ENCODE peak calls at places on chromosome 20, in ten cellular contexts. X, F, Q, B, W, J, S, L, M and I are unnamed samples.

GRCh38 chr20:42986143-42986773 is 203.4 kb downstream of the PTPRT start:
- DNase-seq in X (no peak), F (no peak), Q (no peak), B (no peak), W (no peak), J (no peak), S (no peak), L (no peak), M (no peak), I (no peak)

GRCh38 chr20:23159256-23159922 is 73.3 kb upstream of the CD93 start:
- DNase-seq in X (no peak), F (peak; percentile 57), Q (no peak), B (no peak), W (no peak), J (no peak), S (no peak), L (no peak), M (no peak), I (no peak)

GRCh38 chr20:32970973-32971300 is 33.3 kb downstream of the SUN5 start:
- DNase-seq in X (peak; percentile 6), F (no peak), Q (no peak), B (no peak), W (no peak), J (no peak), S (no peak), L (no peak), M (no peak), I (no peak)

GRCh38 chr20:37293301-37293943 is 4.0 kb downstream of the MANBAL start:
- DNase-seq in X (no peak), F (no peak), Q (no peak), B (no peak), W (no peak), J (no peak), S (no peak), L (no peak), M (no peak), I (no peak)

GRCh38 chr20:61690993-61691840 is 374.5 kb downstream of the TAF4 start:
- DNase-seq in X (no peak), F (no peak), Q (no peak), B (no peak), W (no peak), J (no peak), S (no peak), L (no peak), M (no peak), I (no peak)

GRCh38 chr20:41344477-41344876 is 3.9 kb downstream of the LPIN3 start:
- DNase-seq in X (no peak), F (no peak), Q (peak; percentile 2), B (no peak), W (no peak), J (no peak), S (no peak), L (no peak), M (no peak), I (no peak)

GRCh38 chr20:62238569-62239277 is 402 bp downstream of the OSBPL2 start:
- DNase-seq in X (no peak), F (no peak), Q (no peak), B (no peak), W (no peak), J (no peak), S (peak; percentile 65), L (no peak), M (no peak), I (no peak)

GRCh38 chr20:48538856-48539255 is 288.9 kb downstream of the PREX1 start:
- DNase-seq in X (no peak), F (no peak), Q (peak; percentile 33), B (no peak), W (no peak), J (no peak), S (no peak), L (peak; percentile 42), M (no peak), I (no peak)

GRCh38 chr20:33415948-33416347 is 14.6 kb upstream of the CDK5RAP1 start:
- DNase-seq in X (peak; percentile 21), F (peak; percentile 22), Q (peak; percentile 73), B (peak; percentile 22), W (peak; percentile 48), J (no peak), S (peak; percentile 50), L (no peak), M (peak; percentile 26), I (peak; percentile 4)

GRCh38 chr20:25453035-25453810 is 45.8 kb downstream of the GINS1 start:
- DNase-seq in X (no peak), F (no peak), Q (no peak), B (no peak), W (no peak), J (no peak), S (peak; percentile 86), L (no peak), M (no peak), I (no peak)

GRCh38 chr20:64077876-64078551 is 1.3 kb downstream of the RGS19 start:
- DNase-seq in X (no peak), F (peak; percentile 67), Q (no peak), B (no peak), W (no peak), J (no peak), S (no peak), L (no peak), M (no peak), I (no peak)

GRCh38 chr20:24990810-24991252 is 1.7 kb downstream of the APMAP start:
- DNase-seq in X (no peak), F (no peak), Q (no peak), B (no peak), W (no peak), J (no peak), S (no peak), L (no peak), M (no peak), I (no peak)

GRCh38 chr20:9506337-9506821 is 8.0 kb upstream of the LAMP5 start:
- DNase-seq in X (no peak), F (no peak), Q (peak; percentile 25), B (no peak), W (no peak), J (no peak), S (no peak), L (no peak), M (no peak), I (no peak)

GRCh38 chr20:8786383-8786782 is 282.5 kb upstream of the PLCB4 start:
- DNase-seq in X (no peak), F (no peak), Q (no peak), B (no peak), W (no peak), J (no peak), S (no peak), L (no peak), M (no peak), I (no peak)

GRCh38 chr20:33541074-33541473 is 51.2 kb downstream of the CBFA2T2 start:
- DNase-seq in X (no peak), F (no peak), Q (no peak), B (no peak), W (no peak), J (no peak), S (no peak), L (no peak), M (no peak), I (no peak)

GRCh38 chr20:10271470-10272219 is 53.0 kb downstream of the SNAP25 start:
- DNase-seq in X (no peak), F (no peak), Q (no peak), B (no peak), W (no peak), J (no peak), S (no peak), L (no peak), M (no peak), I (no peak)

GRCh38 chr20:20480689-20481088 is 112.8 kb downstream of the INSM1 start:
- DNase-seq in X (no peak), F (no peak), Q (no peak), B (no peak), W (no peak), J (no peak), S (no peak), L (no peak), M (no peak), I (no peak)

GRCh38 chr20:3092611-3093379 is 8.3 kb upstream of the AVP start:
- DNase-seq in X (no peak), F (peak; percentile 88), Q (peak; percentile 61), B (no peak), W (no peak), J (peak; percentile 29), S (no peak), L (no peak), M (no peak), I (no peak)

GRCh38 chr20:57442160-57442887 is 51.1 kb downstream of the RBM38 start:
- DNase-seq in X (no peak), F (no peak), Q (no peak), B (no peak), W (no peak), J (no peak), S (no peak), L (no peak), M (no peak), I (no peak)

GRCh38 chr20:37529968-37530600 is 2.4 kb upstream of the BLCAP start:
- DNase-seq in X (no peak), F (no peak), Q (no peak), B (no peak), W (no peak), J (no peak), S (no peak), L (no peak), M (no peak), I (no peak)

GRCh38 chr20:6169251-6169650 is 46.4 kb upstream of the FERMT1 start:
- DNase-seq in X (no peak), F (no peak), Q (no peak), B (no peak), W (no peak), J (no peak), S (peak; percentile 37), L (no peak), M (no peak), I (no peak)

GRCh38 chr20:6693178-6693807 is 74.2 kb upstream of the BMP2 start:
- DNase-seq in X (no peak), F (no peak), Q (no peak), B (no peak), W (no peak), J (no peak), S (no peak), L (no peak), M (no peak), I (no peak)

GRCh38 chr20:32635764-32636163 is 38.0 kb downstream of the C20orf203 start:
- DNase-seq in X (no peak), F (no peak), Q (no peak), B (no peak), W (no peak), J (no peak), S (no peak), L (no peak), M (no peak), I (no peak)

GRCh38 chr20:15638781-15639180 is 934.5 kb downstream of the KIF16B start:
- DNase-seq in X (no peak), F (no peak), Q (no peak), B (no peak), W (no peak), J (no peak), S (no peak), L (no peak), M (no peak), I (no peak)

GRCh38 chr20:44745560-44746366 is at the start of gene KCNK15:
- DNase-seq in X (peak; percentile 19), F (no peak), Q (peak; percentile 56), B (no peak), W (peak; percentile 30), J (peak; percentile 14), S (no peak), L (no peak), M (peak; percentile 14), I (no peak)